ENCODE peak calls at places on chromosomes 7 and 10, in seven cellular contexts. One of them, this sample, is unnamed.

GRCh38 chr7:102236592-102237287 is 49.9 kb upstream of the SH2B2 start:
- DNase-seq in osteocyte: peak; percentile 88
- DNase-seq in GM20000: peak; percentile 89
- DNase-seq in CD4-positive, alpha-beta T cell: peak; percentile 39
- DNase-seq in A549: peak; percentile 87
- DNase-seq in RWPE1: peak; percentile 85
- DNase-seq in CD8-positive, alpha-beta T cell: no peak
- DNase-seq in this sample: peak; percentile 78

GRCh38 chr7:115004121-115004520 is 82.2 kb downstream of the MDFIC start:
- DNase-seq in osteocyte: no peak
- DNase-seq in GM20000: no peak
- DNase-seq in CD4-positive, alpha-beta T cell: no peak
- DNase-seq in A549: no peak
- DNase-seq in RWPE1: peak; percentile 36
- DNase-seq in CD8-positive, alpha-beta T cell: no peak
- DNase-seq in this sample: no peak

GRCh38 chr10:119395287-119396007 is 147.1 kb downstream of the RGS10 start:
- DNase-seq in osteocyte: no peak
- DNase-seq in GM20000: peak; percentile 66
- DNase-seq in CD4-positive, alpha-beta T cell: no peak
- DNase-seq in A549: no peak
- DNase-seq in RWPE1: no peak
- DNase-seq in CD8-positive, alpha-beta T cell: no peak
- DNase-seq in this sample: no peak

GRCh38 chr7:99083733-99084132 is 60.2 kb downstream of the SMURF1 start:
- DNase-seq in osteocyte: no peak
- DNase-seq in GM20000: no peak
- DNase-seq in CD4-positive, alpha-beta T cell: no peak
- DNase-seq in A549: no peak
- DNase-seq in RWPE1: no peak
- DNase-seq in CD8-positive, alpha-beta T cell: no peak
- DNase-seq in this sample: no peak

GRCh38 chr10:23291551-23292334 is 52.9 kb downstream of the C10orf67 start:
- DNase-seq in osteocyte: no peak
- DNase-seq in GM20000: no peak
- DNase-seq in CD4-positive, alpha-beta T cell: no peak
- DNase-seq in A549: no peak
- DNase-seq in RWPE1: no peak
- DNase-seq in CD8-positive, alpha-beta T cell: no peak
- DNase-seq in this sample: no peak

GRCh38 chr10:17673517-17674051 is 29.6 kb downstream of the STAM start:
- DNase-seq in osteocyte: no peak
- DNase-seq in GM20000: no peak
- DNase-seq in CD4-positive, alpha-beta T cell: no peak
- DNase-seq in A549: peak; percentile 66
- DNase-seq in RWPE1: peak; percentile 82
- DNase-seq in CD8-positive, alpha-beta T cell: no peak
- DNase-seq in this sample: no peak

GRCh38 chr10:114730291-114730690 is 72.2 kb upstream of the ABLIM1 start:
- DNase-seq in osteocyte: no peak
- DNase-seq in GM20000: no peak
- DNase-seq in CD4-positive, alpha-beta T cell: no peak
- DNase-seq in A549: no peak
- DNase-seq in RWPE1: no peak
- DNase-seq in CD8-positive, alpha-beta T cell: no peak
- DNase-seq in this sample: no peak

GRCh38 chr7:42522227-42522991 is 285.4 kb upstream of the GLI3 start:
- DNase-seq in osteocyte: no peak
- DNase-seq in GM20000: no peak
- DNase-seq in CD4-positive, alpha-beta T cell: no peak
- DNase-seq in A549: no peak
- DNase-seq in RWPE1: no peak
- DNase-seq in CD8-positive, alpha-beta T cell: no peak
- DNase-seq in this sample: no peak

GRCh38 chr7:108149119-108149518 is 19.0 kb upstream of the LAMB4 start:
- DNase-seq in osteocyte: no peak
- DNase-seq in GM20000: no peak
- DNase-seq in CD4-positive, alpha-beta T cell: no peak
- DNase-seq in A549: no peak
- DNase-seq in RWPE1: no peak
- DNase-seq in CD8-positive, alpha-beta T cell: no peak
- DNase-seq in this sample: no peak

GRCh38 chr7:137760111-137760510 is 86.7 kb downstream of the DGKI start:
- DNase-seq in osteocyte: no peak
- DNase-seq in GM20000: no peak
- DNase-seq in CD4-positive, alpha-beta T cell: no peak
- DNase-seq in A549: no peak
- DNase-seq in RWPE1: no peak
- DNase-seq in CD8-positive, alpha-beta T cell: no peak
- DNase-seq in this sample: no peak

GRCh38 chr10:47299989-47300931 is at the start of gene GDF10:
- DNase-seq in osteocyte: no peak
- DNase-seq in GM20000: no peak
- DNase-seq in CD4-positive, alpha-beta T cell: no peak
- DNase-seq in A549: no peak
- DNase-seq in RWPE1: no peak
- DNase-seq in CD8-positive, alpha-beta T cell: no peak
- DNase-seq in this sample: no peak
- TF ChIP-seq CTCF in osteocyte: no peak
- TF ChIP-seq CTCF in GM20000: no peak
- TF ChIP-seq CTCF in CD4-positive, alpha-beta T cell: no peak
- TF ChIP-seq CTCF in A549: no peak
- TF ChIP-seq CTCF in RWPE1: no peak
- TF ChIP-seq CTCF in CD8-positive, alpha-beta T cell: no peak
- TF ChIP-seq CTCF in this sample: no peak

GRCh38 chr7:10934292-10934691 is 39.4 kb upstream of the PHF14 start:
- DNase-seq in osteocyte: no peak
- DNase-seq in GM20000: no peak
- DNase-seq in CD4-positive, alpha-beta T cell: no peak
- DNase-seq in A549: no peak
- DNase-seq in RWPE1: no peak
- DNase-seq in CD8-positive, alpha-beta T cell: no peak
- DNase-seq in this sample: no peak
- TF ChIP-seq CTCF in osteocyte: no peak
- TF ChIP-seq CTCF in GM20000: no peak
- TF ChIP-seq CTCF in CD4-positive, alpha-beta T cell: no peak
- TF ChIP-seq CTCF in A549: no peak
- TF ChIP-seq CTCF in RWPE1: no peak
- TF ChIP-seq CTCF in CD8-positive, alpha-beta T cell: no peak
- TF ChIP-seq CTCF in this sample: no peak

DNA sequence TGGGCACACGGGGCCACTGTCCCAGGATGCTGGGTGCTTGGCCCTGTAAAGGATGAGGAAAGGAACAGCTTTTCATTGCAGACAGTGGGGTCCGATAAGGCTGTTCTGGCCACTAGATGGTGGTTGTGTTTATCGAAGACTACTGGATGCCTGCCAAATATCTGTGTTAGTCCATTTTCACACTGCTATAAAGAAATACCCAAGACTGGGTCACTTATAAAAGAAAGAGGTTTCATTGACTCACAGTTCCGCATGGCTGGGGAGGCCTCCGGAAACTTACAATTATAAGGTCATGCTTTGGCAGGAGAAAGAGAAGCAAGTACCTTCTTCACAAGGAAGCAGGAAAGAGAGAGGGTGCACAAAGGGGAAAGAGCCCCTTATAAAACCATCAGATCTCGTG is 32.2 kb upstream of the GARS1 start:
- DNase-seq in osteocyte: no peak
- DNase-seq in GM20000: no peak
- DNase-seq in CD4-positive, alpha-beta T cell: no peak
- DNase-seq in A549: no peak
- DNase-seq in RWPE1: no peak
- DNase-seq in CD8-positive, alpha-beta T cell: no peak
- DNase-seq in this sample: no peak
- TF ChIP-seq CTCF in osteocyte: peak; percentile 16
- TF ChIP-seq CTCF in GM20000: no peak
- TF ChIP-seq CTCF in CD4-positive, alpha-beta T cell: no peak
- TF ChIP-seq CTCF in A549: no peak
- TF ChIP-seq CTCF in RWPE1: no peak
- TF ChIP-seq CTCF in CD8-positive, alpha-beta T cell: no peak
- TF ChIP-seq CTCF in this sample: no peak

DNA sequence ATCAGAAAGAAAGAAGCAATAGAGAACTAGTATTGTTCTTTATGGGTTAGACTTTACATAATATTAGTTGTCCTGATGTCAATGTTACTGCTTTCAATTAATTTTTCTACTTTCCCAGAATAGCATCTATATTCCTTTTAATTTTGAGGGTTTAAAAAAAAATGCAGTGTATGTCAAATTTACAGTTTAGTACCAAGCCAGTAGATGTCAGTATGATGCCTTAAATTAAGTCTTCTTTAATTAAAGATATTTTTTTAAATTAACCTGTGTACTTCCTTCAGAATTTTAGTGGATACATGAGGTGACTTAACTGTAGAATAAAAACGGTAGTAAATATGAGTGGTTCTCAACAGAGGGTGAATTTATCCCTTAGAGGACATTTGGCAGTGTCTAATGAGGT is 35.2 kb upstream of the STOX1 start:
- DNase-seq in osteocyte: no peak
- DNase-seq in GM20000: no peak
- DNase-seq in CD4-positive, alpha-beta T cell: no peak
- DNase-seq in A549: no peak
- DNase-seq in RWPE1: no peak
- DNase-seq in CD8-positive, alpha-beta T cell: no peak
- DNase-seq in this sample: no peak
- TF ChIP-seq CTCF in osteocyte: peak; percentile 49
- TF ChIP-seq CTCF in GM20000: no peak
- TF ChIP-seq CTCF in CD4-positive, alpha-beta T cell: no peak
- TF ChIP-seq CTCF in A549: peak; percentile 33
- TF ChIP-seq CTCF in RWPE1: peak; percentile 11
- TF ChIP-seq CTCF in CD8-positive, alpha-beta T cell: peak; percentile 34
- TF ChIP-seq CTCF in this sample: no peak

DNA sequence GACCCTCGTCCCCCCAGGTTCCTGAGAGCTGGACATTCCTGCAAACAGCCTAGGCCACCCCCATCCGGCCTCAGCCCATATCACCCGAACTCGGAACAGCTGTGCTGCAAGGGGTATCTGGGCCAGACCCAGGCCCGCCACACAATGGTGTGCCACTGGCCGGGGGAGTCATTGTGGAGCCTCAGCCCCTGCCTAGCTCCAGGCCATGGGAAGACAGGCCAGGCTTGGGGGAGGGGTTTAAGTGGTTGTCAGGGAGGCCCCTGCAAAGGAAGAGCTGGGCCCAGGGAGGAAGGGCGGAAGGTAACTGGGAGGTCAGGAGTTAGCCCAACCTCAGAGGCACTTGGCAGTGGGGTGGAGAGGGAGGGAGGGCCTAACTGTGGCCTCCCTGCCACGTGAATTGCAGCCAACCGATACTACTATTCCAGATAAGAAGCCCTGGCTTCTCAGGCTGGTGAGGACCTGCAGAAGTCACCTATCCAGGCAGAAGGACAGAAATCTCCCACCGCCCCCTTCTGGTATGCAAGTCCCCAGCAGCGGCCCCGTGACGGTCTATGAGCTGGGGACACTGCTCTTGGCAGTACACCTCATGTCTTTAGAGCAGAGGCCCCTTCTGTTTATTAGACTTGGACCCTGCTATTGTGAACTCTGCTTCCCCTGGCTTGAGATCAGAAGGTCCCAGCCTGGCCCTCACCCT is 26.8 kb downstream of the VSIR start:
- DNase-seq in osteocyte: no peak
- DNase-seq in GM20000: peak; percentile 48
- DNase-seq in CD4-positive, alpha-beta T cell: no peak
- DNase-seq in A549: no peak
- DNase-seq in RWPE1: no peak
- DNase-seq in CD8-positive, alpha-beta T cell: peak; percentile 47
- DNase-seq in this sample: no peak
- TF ChIP-seq CTCF in osteocyte: no peak
- TF ChIP-seq CTCF in GM20000: peak; percentile 26
- TF ChIP-seq CTCF in CD4-positive, alpha-beta T cell: no peak
- TF ChIP-seq CTCF in A549: no peak
- TF ChIP-seq CTCF in RWPE1: no peak
- TF ChIP-seq CTCF in CD8-positive, alpha-beta T cell: no peak
- TF ChIP-seq CTCF in this sample: no peak

DNA sequence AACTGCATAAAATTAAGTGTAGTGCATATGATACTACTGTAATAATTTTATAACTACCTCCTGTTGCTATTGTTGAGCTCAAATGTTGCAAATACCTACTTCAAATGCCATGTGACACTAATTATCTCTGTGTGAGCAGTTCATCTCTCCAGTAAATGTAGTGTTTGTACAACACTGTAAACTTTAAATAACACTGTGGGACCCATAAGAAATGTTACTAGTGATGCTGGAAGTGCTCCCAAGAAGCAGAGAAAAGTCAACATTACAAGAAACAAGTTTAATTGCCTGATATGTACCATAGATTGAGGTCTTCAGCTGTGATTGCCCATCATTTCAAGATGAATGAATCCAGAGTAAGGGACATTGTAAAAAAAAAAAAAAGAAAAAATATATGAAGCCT is 39.9 kb downstream of the RALA start:
- DNase-seq in osteocyte: no peak
- DNase-seq in GM20000: no peak
- DNase-seq in CD4-positive, alpha-beta T cell: no peak
- DNase-seq in A549: no peak
- DNase-seq in RWPE1: no peak
- DNase-seq in CD8-positive, alpha-beta T cell: no peak
- DNase-seq in this sample: no peak
- TF ChIP-seq CTCF in osteocyte: no peak
- TF ChIP-seq CTCF in GM20000: no peak
- TF ChIP-seq CTCF in CD4-positive, alpha-beta T cell: no peak
- TF ChIP-seq CTCF in A549: no peak
- TF ChIP-seq CTCF in RWPE1: no peak
- TF ChIP-seq CTCF in CD8-positive, alpha-beta T cell: no peak
- TF ChIP-seq CTCF in this sample: no peak